ENCODE peak calls at places on chromosomes 6 and 20, in ten cellular contexts. I is tibial artery, P is cardiac fibroblast, W is BJ, X is HFF-Myc, L is psoas muscle, D is AG10803, F is left ventricle myocardium inferior, G is OCI-LY7, H is fibroblast of mammary gland. S is an unnamed sample.

GRCh38 chr6:72826033-72826432 is 204.2 kb downstream of the KCNQ5 start:
- DNase-seq in P (peak), X (no peak), L (no peak), G (no peak), I (no peak), W (no peak), F (no peak), D (no peak), H (peak), S (peak)

GRCh38 chr20:13262701-13263335 is 41.7 kb downstream of the ISM1 start:
- DNase-seq in P (no peak), W (no peak), D (no peak), X (no peak), I (no peak), H (no peak), L (no peak), G (no peak), F (no peak), S (peak)

GRCh38 chr6:165899592-165899991 is 236.6 kb upstream of the PDE10A start:
- DNase-seq in X (no peak), L (no peak), W (no peak), H (no peak), I (no peak), F (no peak), G (no peak), P (no peak), D (no peak), S (no peak)

GRCh38 chr6:145587342-145587741 is 148.0 kb downstream of the EPM2A start:
- DNase-seq in W (no peak), F (no peak), L (no peak), I (no peak), H (no peak), P (no peak), X (no peak), G (no peak), D (no peak), S (no peak)

GRCh38 chr6:40894962-40895799 is 143.8 kb downstream of the UNC5CL start:
- DNase-seq in L (peak), G (no peak), I (peak), X (no peak), W (no peak), P (peak), F (peak), H (peak), D (peak), S (no peak)

GRCh38 chr6:130841128-130841728 is 14.0 kb downstream of the SMLR1 start:
- DNase-seq in L (no peak), D (peak), I (no peak), P (no peak), X (no peak), F (no peak), H (peak), W (no peak), G (no peak), S (no peak)

GRCh38 chr6:5937516-5937915 is 69.2 kb downstream of the NRN1 start:
- DNase-seq in D (no peak), L (no peak), W (no peak), P (no peak), X (no peak), F (no peak), I (no peak), H (peak), G (no peak), S (no peak)

GRCh38 chr20:38143646-38144554 is 21.2 kb downstream of the TGM2 start:
- DNase-seq in L (peak), I (peak), P (peak), X (no peak), H (peak), G (no peak), D (peak), F (no peak), W (peak), S (peak)

GRCh38 chr6:24893342-24893850 is 42.4 kb downstream of the RIPOR2 start:
- DNase-seq in F (no peak), G (no peak), I (no peak), P (no peak), L (no peak), H (no peak), W (no peak), X (no peak), D (no peak), S (no peak)
- H3K4me3 ChIP-seq in F (no peak), G (no peak), I (no peak), P (no peak), L (no peak), H (no peak), W (no peak), X (no peak), D (no peak), S (no peak)

DNA sequence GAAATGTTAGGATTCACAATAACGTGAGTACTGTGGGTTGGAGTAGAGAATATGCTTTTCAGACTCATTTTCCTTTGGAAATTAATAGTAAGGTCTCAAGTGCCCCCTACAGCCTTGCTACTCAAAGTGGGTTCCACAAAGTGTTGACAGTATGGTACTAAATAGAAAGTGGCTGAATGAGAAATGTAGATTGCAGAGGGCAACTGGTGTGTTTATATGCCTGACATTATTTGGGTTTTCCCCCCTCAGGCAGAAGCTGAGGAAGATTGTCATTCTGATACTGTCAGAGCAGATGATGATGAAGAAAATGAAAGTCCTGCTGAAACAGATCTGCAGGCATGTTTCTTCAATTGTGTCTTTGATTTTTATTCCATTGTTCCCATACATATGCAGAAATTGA is 5.6 kb downstream of the FBXO9 start:
- DNase-seq in I (no peak), F (no peak), H (no peak), X (no peak), G (no peak), D (no peak), W (no peak), P (peak), L (no peak), S (no peak)
- TF ChIP-seq CTCF in I (no peak), F (no peak), H (no peak), X (no peak), G (peak), D (no peak), W (no peak), P (no peak), L (no peak), S (no peak)

GRCh38 chr20:44807684-44808056 is 2.7 kb downstream of the RIMS4 start:
- DNase-seq in W (no peak), L (no peak), X (no peak), P (no peak), I (no peak), D (no peak), H (no peak), F (no peak), G (no peak), S (no peak)

GRCh38 chr20:44811150-44811685 is 872 bp upstream of the RIMS4 start:
- DNase-seq in I (no peak), X (no peak), W (no peak), D (no peak), F (no peak), L (no peak), P (no peak), G (no peak), H (no peak), S (no peak)

GRCh38 chr20:44810391-44811149 is at the start of gene RIMS4:
- DNase-seq in G (no peak), F (no peak), H (no peak), W (no peak), D (no peak), X (no peak), I (no peak), L (no peak), P (no peak), S (no peak)

GRCh38 chr20:44810061-44810390 is 320 bp downstream of the RIMS4 start:
- DNase-seq in I (no peak), P (no peak), L (no peak), D (no peak), H (no peak), W (no peak), F (no peak), G (no peak), X (no peak), S (no peak)

DNA sequence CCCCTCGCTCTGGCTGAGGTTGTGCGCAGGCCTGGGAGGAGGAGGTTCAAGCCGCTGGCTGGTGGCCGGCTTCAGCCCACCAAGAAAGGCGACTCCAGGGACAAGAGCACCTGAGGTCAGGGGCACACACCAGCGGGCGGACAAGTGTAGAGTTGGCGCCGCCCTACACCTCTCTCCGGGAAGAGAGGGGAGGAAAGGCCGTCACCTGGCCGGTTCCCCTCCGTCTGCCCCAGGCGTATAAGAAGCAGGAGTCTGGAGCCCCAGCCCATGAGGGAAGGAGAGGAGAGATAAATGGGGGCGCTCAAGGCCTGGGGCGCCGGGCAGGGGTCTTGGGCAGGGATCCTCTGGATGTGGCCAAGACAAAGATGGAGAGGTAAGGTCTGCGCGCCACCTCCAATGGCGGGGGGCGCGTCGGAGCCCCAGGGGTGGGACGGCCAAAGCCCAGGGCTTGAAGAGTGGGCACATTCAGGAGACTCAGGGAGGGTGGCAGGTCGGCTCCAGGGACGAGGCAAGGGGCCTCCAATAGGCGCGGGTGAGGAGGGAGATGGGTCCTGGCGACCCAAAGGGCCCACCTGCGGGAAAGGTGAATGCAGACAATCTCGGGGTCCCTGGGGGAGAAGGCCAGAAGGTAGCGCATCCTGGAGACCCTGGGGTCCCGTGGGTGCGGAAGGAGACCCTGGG is 826 bp downstream of the RIMS4 start:
- DNase-seq in P (no peak), I (no peak), L (no peak), D (no peak), H (no peak), G (no peak), X (no peak), F (no peak), W (no peak), S (no peak)
- H3K4me3 ChIP-seq in P (no peak), I (peak), L (peak), D (no peak), H (no peak), G (no peak), X (no peak), F (peak), W (no peak), S (no peak)

GRCh38 chr20:4560667-4561066 is 161.0 kb upstream of the PRND start:
- DNase-seq in L (no peak), H (peak), P (no peak), D (peak), X (no peak), F (no peak), G (no peak), W (no peak), I (no peak), S (no peak)

GRCh38 chr20:4567172-4567571 is 154.5 kb upstream of the PRND start:
- DNase-seq in D (no peak), I (no peak), X (no peak), H (no peak), G (no peak), L (no peak), F (no peak), P (no peak), W (no peak), S (no peak)

GRCh38 chr20:4559906-4560305 is 161.8 kb upstream of the PRND start:
- DNase-seq in H (no peak), L (no peak), W (no peak), F (no peak), I (no peak), D (no peak), X (no peak), G (no peak), P (no peak), S (no peak)

GRCh38 chr20:4563031-4563430 is 158.7 kb upstream of the PRND start:
- DNase-seq in I (no peak), H (no peak), D (no peak), P (no peak), G (no peak), F (no peak), W (no peak), X (no peak), L (no peak), S (no peak)

GRCh38 chr20:4563534-4563933 is 158.2 kb upstream of the PRND start:
- DNase-seq in I (no peak), F (no peak), H (peak), P (peak), G (no peak), X (peak), W (no peak), L (no peak), D (peak), S (no peak)
- TF ChIP-seq CTCF in I (no peak), F (no peak), H (peak), P (peak), G (no peak), X (no peak), W (peak), L (no peak), D (peak), S (peak)

GRCh38 chr20:64038579-64039292 is 2.8 kb downstream of the C20orf204 start:
- DNase-seq in W (no peak), F (peak), X (no peak), G (peak), L (peak), I (peak), H (peak), D (peak), P (peak), S (no peak)

GRCh38 chr20:64040231-64041039 is 4.5 kb downstream of the C20orf204 start:
- DNase-seq in G (no peak), D (no peak), H (no peak), I (no peak), F (no peak), L (no peak), W (no peak), X (no peak), P (no peak), S (no peak)

GRCh38 chr20:64041781-64042771 is 6.1 kb downstream of the C20orf204 start:
- DNase-seq in I (no peak), G (peak), H (no peak), X (no peak), L (no peak), D (no peak), F (no peak), P (no peak), W (no peak), S (no peak)

GRCh38 chr20:64039293-64040160 is 3.5 kb downstream of the C20orf204 start:
- DNase-seq in G (no peak), F (no peak), P (no peak), H (no peak), L (no peak), X (no peak), D (no peak), I (no peak), W (no peak), S (no peak)

GRCh38 chr20:64041040-64041780 is 5.2 kb downstream of the C20orf204 start:
- DNase-seq in I (no peak), P (no peak), X (no peak), G (no peak), F (no peak), H (no peak), L (no peak), D (peak), W (no peak), S (no peak)
- H3K4me3 ChIP-seq in I (no peak), P (no peak), X (no peak), G (no peak), F (peak), H (no peak), L (peak), D (no peak), W (no peak), S (no peak)

DNA sequence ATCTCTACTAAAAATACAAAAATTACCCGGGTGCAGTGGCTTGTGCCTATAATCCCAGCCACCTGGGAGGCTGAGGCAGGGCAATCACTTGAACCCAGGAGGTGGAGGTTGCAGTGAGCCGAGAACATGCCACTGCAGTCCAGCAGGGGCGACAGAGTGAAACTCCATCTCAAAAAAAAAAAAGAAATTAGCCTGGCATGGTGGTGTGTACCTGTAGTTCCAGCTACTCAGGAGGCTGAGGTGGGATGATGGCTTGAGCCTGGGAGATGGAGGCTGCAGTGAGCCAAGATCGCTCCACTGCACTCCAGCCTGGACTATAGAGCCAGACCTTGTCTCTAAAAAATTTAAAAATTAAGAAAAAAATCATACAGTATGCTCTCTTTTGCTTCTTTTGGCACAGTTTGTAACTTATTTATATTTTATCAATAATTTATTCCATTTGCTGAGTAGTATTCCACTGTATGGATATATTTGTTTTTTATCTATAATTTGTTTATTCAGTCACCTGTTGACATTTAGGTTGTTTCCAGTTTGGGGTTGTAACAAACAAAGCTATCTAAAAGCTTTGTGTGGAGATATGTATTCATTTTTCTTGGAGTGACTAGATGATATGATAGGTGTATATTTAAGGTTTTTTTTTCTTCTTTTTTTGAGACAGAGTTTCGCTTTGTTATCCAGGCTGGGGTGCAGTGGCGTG is 8.0 kb upstream of the MYBL2 start:
- DNase-seq in W (no peak), D (no peak), H (no peak), P (no peak), I (no peak), F (no peak), X (no peak), L (no peak), G (peak), S (no peak)
- TF ChIP-seq CTCF in W (no peak), D (peak), H (no peak), P (no peak), I (no peak), F (no peak), X (no peak), L (no peak), G (peak), S (peak)

DNA sequence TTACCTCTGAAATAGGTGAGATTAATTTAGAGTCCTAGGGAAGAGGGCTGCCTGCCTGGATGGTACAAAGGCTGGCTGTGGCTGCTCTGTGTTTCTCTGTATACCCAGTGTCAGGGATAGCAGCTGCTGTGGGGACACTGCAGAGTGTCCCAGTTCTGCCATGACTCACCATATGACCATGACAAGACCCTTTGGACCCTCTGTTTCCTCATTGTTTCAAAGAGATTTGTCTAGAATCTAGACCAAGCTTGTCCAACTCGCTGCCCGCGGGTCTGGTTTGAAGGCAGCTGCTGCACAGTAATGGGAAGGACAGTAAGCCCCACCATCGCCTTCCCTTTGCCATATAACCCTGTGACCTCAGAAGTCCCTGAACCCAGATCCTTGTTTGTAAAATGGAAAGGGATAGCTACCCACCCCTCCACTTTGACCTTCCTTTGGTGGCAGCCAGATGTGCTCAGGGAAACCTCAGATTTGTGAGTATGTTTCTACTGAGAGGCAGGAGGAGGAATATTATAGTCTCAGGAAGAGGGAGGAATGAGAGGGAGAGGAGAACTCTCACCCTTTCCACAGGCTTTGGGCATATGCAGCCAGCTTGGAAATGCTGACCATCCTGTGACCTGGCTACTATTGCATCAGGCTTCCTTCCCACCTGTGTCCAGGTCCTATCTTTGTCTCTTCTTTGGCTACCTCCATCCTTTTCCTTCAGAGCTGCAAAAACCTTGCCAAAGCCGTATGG is 14.0 kb downstream of the PLCG1 start:
- DNase-seq in F (no peak), W (no peak), X (no peak), I (no peak), L (peak), H (no peak), G (no peak), D (no peak), P (no peak), S (no peak)
- H3K4me3 ChIP-seq in F (no peak), W (no peak), X (no peak), I (no peak), L (no peak), H (no peak), G (no peak), D (no peak), P (no peak), S (no peak)

S was measured in retinal pigment epithelial cell.